ENCODE peak calls at places on chromosomes 4 and X, in five cellular contexts. One of them, this sample, is unnamed.

GRCh38 chrX:12702509-12703091 is 88.6 kb upstream of the PRPS2 start:
- DNase-seq in H1: no peak
- DNase-seq in sigmoid colon: no peak
- DNase-seq in HepG2: peak; percentile 1
- DNase-seq in SK-N-SH: peak; percentile 14
- DNase-seq in this sample: no peak

GRCh38 chrX:68832101-68832416 is 3.2 kb downstream of the EFNB1 start:
- DNase-seq in HepG2: no peak
- DNase-seq in SK-N-SH: peak; percentile 58
- DNase-seq in H1: no peak
- DNase-seq in sigmoid colon: peak; percentile 82
- DNase-seq in this sample: no peak

GRCh38 chr4:56468097-56468422 is 643 bp downstream of the SRP72 start:
- DNase-seq in HepG2: peak; percentile 58
- DNase-seq in SK-N-SH: peak; percentile 60
- DNase-seq in sigmoid colon: no peak
- DNase-seq in H1: no peak
- DNase-seq in this sample: peak; percentile 45

GRCh38 chr4:138669479-138670165 is 346.0 kb upstream of the NOCT start:
- DNase-seq in H1: no peak
- DNase-seq in SK-N-SH: no peak
- DNase-seq in sigmoid colon: no peak
- DNase-seq in HepG2: no peak
- DNase-seq in this sample: no peak

GRCh38 chr4:183100298-183100599 is 1.2 kb downstream of the WWC2 start:
- DNase-seq in HepG2: no peak
- DNase-seq in H1: no peak
- DNase-seq in sigmoid colon: no peak
- DNase-seq in SK-N-SH: no peak
- DNase-seq in this sample: no peak

GRCh38 chrX:17547658-17548057 is 172.7 kb downstream of the NHS start:
- DNase-seq in HepG2: peak; percentile 4
- DNase-seq in SK-N-SH: no peak
- DNase-seq in sigmoid colon: peak; percentile 78
- DNase-seq in H1: no peak
- DNase-seq in this sample: no peak

GRCh38 chrX:50407976-50408375 is 62.6 kb downstream of the DGKK start:
- DNase-seq in HepG2: no peak
- DNase-seq in sigmoid colon: no peak
- DNase-seq in H1: peak; percentile 2
- DNase-seq in SK-N-SH: no peak
- DNase-seq in this sample: no peak

GRCh38 chr4:169098969-169099685 is 89.1 kb upstream of the CBR4 start:
- DNase-seq in SK-N-SH: no peak
- DNase-seq in sigmoid colon: no peak
- DNase-seq in HepG2: no peak
- DNase-seq in H1: no peak
- DNase-seq in this sample: no peak

GRCh38 chr4:610411-611261 is 14.7 kb upstream of the PDE6B start:
- DNase-seq in HepG2: no peak
- DNase-seq in H1: no peak
- DNase-seq in SK-N-SH: no peak
- DNase-seq in sigmoid colon: no peak
- DNase-seq in this sample: no peak

GRCh38 chrX:153768311-153769157 is 4.5 kb downstream of the PLXNB3 start:
- DNase-seq in sigmoid colon: no peak
- DNase-seq in HepG2: no peak
- DNase-seq in H1: no peak
- DNase-seq in SK-N-SH: peak; percentile 44
- DNase-seq in this sample: no peak

GRCh38 chr4:106421441-106422296 is 53.1 kb upstream of the GIMD1 start:
- DNase-seq in HepG2: peak; percentile 50
- DNase-seq in SK-N-SH: no peak
- DNase-seq in H1: no peak
- DNase-seq in sigmoid colon: no peak
- DNase-seq in this sample: no peak

GRCh38 chr4:56220261-56220660 is 167.0 kb downstream of the AASDH start:
- DNase-seq in H1: no peak
- DNase-seq in SK-N-SH: no peak
- DNase-seq in sigmoid colon: no peak
- DNase-seq in HepG2: no peak
- DNase-seq in this sample: no peak

GRCh38 chrX:54921427-54922021 is 900 bp downstream of the TRO start:
- DNase-seq in HepG2: peak; percentile 40
- DNase-seq in H1: peak; percentile 25
- DNase-seq in SK-N-SH: peak; percentile 83
- DNase-seq in sigmoid colon: peak; percentile 80
- DNase-seq in this sample: peak; percentile 16

GRCh38 chr4:52912608-52913007 is 50.5 kb downstream of the RASL11B start:
- DNase-seq in sigmoid colon: no peak
- DNase-seq in H1: no peak
- DNase-seq in SK-N-SH: no peak
- DNase-seq in HepG2: no peak
- DNase-seq in this sample: no peak

GRCh38 chrX:33923262-33923661 is 208.9 kb downstream of the FAM47A start:
- DNase-seq in HepG2: no peak
- DNase-seq in SK-N-SH: no peak
- DNase-seq in H1: no peak
- DNase-seq in sigmoid colon: no peak
- DNase-seq in this sample: no peak

GRCh38 chr4:157978680-157979361 is 194.0 kb downstream of the GASK1B start:
- DNase-seq in SK-N-SH: peak; percentile 56
- DNase-seq in sigmoid colon: no peak
- DNase-seq in H1: peak; percentile 23
- DNase-seq in HepG2: peak; percentile 68
- DNase-seq in this sample: peak; percentile 29

GRCh38 chr4:88275516-88275915 is 8.8 kb downstream of the PPM1K start:
- DNase-seq in H1: no peak
- DNase-seq in sigmoid colon: no peak
- DNase-seq in HepG2: no peak
- DNase-seq in SK-N-SH: no peak
- DNase-seq in this sample: no peak

GRCh38 chr4:82380831-82381230 is 7.0 kb upstream of the HNRNPD start:
- DNase-seq in SK-N-SH: no peak
- DNase-seq in sigmoid colon: no peak
- DNase-seq in H1: no peak
- DNase-seq in HepG2: no peak
- DNase-seq in this sample: no peak

GRCh38 chrX:13287816-13288215 is 32.0 kb downstream of the ATXN3L start:
- DNase-seq in SK-N-SH: no peak
- DNase-seq in HepG2: no peak
- DNase-seq in H1: no peak
- DNase-seq in sigmoid colon: no peak
- DNase-seq in this sample: no peak

GRCh38 chrX:68914337-68914989 is 85.6 kb downstream of the EFNB1 start:
- DNase-seq in SK-N-SH: no peak
- DNase-seq in H1: no peak
- DNase-seq in HepG2: no peak
- DNase-seq in sigmoid colon: no peak
- DNase-seq in this sample: no peak

GRCh38 chr4:133129237-133129636 is 19.9 kb upstream of the PCDH10 start:
- DNase-seq in SK-N-SH: no peak
- DNase-seq in H1: no peak
- DNase-seq in HepG2: no peak
- DNase-seq in sigmoid colon: no peak
- DNase-seq in this sample: no peak

GRCh38 chrX:103817502-103817901 is 14.6 kb downstream of the RAB9B start:
- DNase-seq in H1: no peak
- DNase-seq in HepG2: peak; percentile 10
- DNase-seq in SK-N-SH: peak; percentile 30
- DNase-seq in sigmoid colon: no peak
- DNase-seq in this sample: peak; percentile 33

GRCh38 chrX:72045141-72045540 is 86.6 kb downstream of the RTL5 start:
- DNase-seq in sigmoid colon: no peak
- DNase-seq in SK-N-SH: no peak
- DNase-seq in HepG2: no peak
- DNase-seq in H1: no peak
- DNase-seq in this sample: no peak

GRCh38 chrX:56812515-56813105 is 83.6 kb downstream of the NBDY start:
- DNase-seq in HepG2: no peak
- DNase-seq in sigmoid colon: no peak
- DNase-seq in SK-N-SH: no peak
- DNase-seq in H1: no peak
- DNase-seq in this sample: no peak

GRCh38 chrX:16479206-16479869 is 170.6 kb upstream of the S100G start:
- DNase-seq in H1: no peak
- DNase-seq in sigmoid colon: no peak
- DNase-seq in HepG2: peak; percentile 20
- DNase-seq in SK-N-SH: no peak
- DNase-seq in this sample: no peak

GRCh38 chrX:101037231-101037630 is 14.7 kb downstream of the TRMT2B start:
- DNase-seq in HepG2: no peak
- DNase-seq in H1: no peak
- DNase-seq in sigmoid colon: no peak
- DNase-seq in SK-N-SH: no peak
- DNase-seq in this sample: no peak

GRCh38 chrX:10634681-10635161 is 14.3 kb upstream of the MID1 start:
- DNase-seq in H1: no peak
- DNase-seq in HepG2: no peak
- DNase-seq in sigmoid colon: no peak
- DNase-seq in SK-N-SH: no peak
- DNase-seq in this sample: no peak
- TF ChIP-seq POLR2AphosphoS5 in H1: no peak
- TF ChIP-seq POLR2AphosphoS5 in HepG2: no peak
- TF ChIP-seq POLR2AphosphoS5 in sigmoid colon: no peak
- TF ChIP-seq POLR2AphosphoS5 in SK-N-SH: peak; percentile 31
- TF ChIP-seq POLR2AphosphoS5 in this sample: no peak

DNA sequence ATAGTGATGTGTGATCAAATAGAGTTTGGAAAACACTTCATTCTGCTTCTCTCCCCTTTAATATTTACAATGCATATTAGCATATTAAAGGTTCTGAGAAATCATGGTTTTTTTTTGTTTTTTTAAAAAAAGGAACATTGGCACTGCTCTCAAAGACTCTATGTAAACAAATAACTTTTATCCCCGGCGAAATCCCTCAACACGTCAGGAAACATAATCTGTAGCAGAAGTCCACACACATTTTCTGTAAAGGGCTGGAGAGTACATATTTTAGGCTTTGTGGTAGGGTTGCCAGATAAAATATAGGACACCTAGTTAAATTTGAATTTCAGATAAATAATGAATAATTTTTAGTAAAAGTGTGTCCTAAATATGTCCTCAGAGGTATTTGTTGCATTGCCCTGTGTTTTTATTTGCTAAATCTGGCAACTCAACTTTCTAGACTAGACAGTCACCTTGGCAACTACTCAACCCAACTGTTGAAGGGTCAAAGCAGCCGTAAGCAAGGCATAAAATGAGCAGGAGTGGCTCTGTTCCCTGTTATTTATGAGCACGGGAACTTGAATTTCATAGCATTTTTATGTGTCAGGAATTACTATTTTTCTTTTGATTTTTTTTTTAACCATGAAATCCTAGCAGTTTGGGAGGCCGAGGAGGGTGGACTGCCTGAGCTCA is 8.5 kb downstream of the SPATA4 start:
- DNase-seq in HepG2: no peak
- DNase-seq in sigmoid colon: no peak
- DNase-seq in SK-N-SH: no peak
- DNase-seq in H1: no peak
- DNase-seq in this sample: no peak
- H3K4me1 ChIP-seq in HepG2: no peaks in the 10 kb centered on the region
- H3K4me1 ChIP-seq in sigmoid colon: peaks cover 46% of the 10 kb centered on the region
- H3K4me1 ChIP-seq in SK-N-SH: no peaks in the 10 kb centered on the region
- H3K4me1 ChIP-seq in H1: peaks cover 9% of the 10 kb centered on the region
- H3K4me1 ChIP-seq in this sample: no peaks in the 10 kb centered on the region

DNA sequence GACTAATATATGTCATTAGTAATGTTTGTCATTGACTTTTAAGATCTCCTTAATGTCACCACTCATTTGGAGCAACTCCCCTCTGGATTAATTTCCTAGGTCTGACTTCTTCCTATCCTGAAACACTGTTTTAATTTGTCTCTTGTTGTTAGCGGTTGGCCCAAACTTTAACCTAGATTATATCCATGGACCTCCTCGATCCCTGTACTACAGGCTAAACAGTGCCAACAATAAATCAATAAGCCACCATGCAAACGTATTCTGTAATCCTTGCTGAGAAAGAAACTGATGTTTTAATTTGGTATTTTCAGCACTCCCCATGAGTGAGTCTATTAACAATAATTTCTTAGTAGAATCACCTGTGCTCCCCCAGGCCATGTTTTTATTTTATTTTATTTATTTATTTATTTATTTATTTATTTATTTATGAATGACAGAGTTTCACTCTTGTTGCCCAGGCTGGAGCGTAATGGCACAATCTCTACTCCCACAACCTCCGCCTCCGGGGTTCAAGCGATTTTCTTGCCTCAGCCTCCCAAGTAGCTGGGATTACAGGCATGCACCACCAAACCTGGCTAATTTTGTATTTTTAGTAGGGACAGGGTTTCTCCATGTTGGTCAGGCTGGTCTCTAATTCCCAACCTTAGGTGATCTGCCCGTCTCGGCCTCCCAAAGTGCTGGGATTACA is 204.1 kb downstream of the IL15 start:
- DNase-seq in sigmoid colon: no peak
- DNase-seq in HepG2: no peak
- DNase-seq in SK-N-SH: no peak
- DNase-seq in H1: no peak
- DNase-seq in this sample: no peak
- TF ChIP-seq POLR2AphosphoS5 in sigmoid colon: no peak
- TF ChIP-seq POLR2AphosphoS5 in HepG2: no peak
- TF ChIP-seq POLR2AphosphoS5 in SK-N-SH: no peak
- TF ChIP-seq POLR2AphosphoS5 in H1: no peak
- TF ChIP-seq POLR2AphosphoS5 in this sample: no peak

DNA sequence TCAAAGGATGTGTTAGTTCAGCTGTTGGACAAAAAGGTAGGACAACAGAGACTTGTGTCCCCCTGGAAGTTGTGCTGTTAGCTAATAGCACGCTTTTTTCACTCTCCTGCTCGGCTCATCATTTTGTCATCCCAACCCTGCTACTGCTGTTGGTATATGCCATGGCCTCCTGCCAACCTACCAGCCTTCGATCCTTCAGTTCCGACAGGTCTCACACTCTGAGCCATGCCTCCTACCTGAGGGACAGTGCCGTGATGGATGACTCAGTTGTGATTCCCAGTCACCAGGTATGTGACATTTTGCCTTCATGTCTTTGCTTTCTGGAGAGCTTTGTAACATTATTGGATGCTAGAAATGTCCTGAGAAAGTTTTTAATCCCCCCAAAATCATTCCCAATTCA is 268.1 kb downstream of the ANK2 start:
- DNase-seq in sigmoid colon: no peak
- DNase-seq in SK-N-SH: no peak
- DNase-seq in H1: no peak
- DNase-seq in HepG2: no peak
- DNase-seq in this sample: no peak
- H3K4me1 ChIP-seq in sigmoid colon: no peaks in the 10 kb centered on the region
- H3K4me1 ChIP-seq in SK-N-SH: no peaks in the 10 kb centered on the region
- H3K4me1 ChIP-seq in H1: no peaks in the 10 kb centered on the region
- H3K4me1 ChIP-seq in HepG2: no peaks in the 10 kb centered on the region
- H3K4me1 ChIP-seq in this sample: no peaks in the 10 kb centered on the region